ENCODE peak calls at places on chromosomes 6 and 20, in eight cellular contexts. P is OCI-LY7; E is tibial nerve; B is Karpas-422; H is prostate gland; T is AG10803; I is CD4-positive, CD25-positive, alpha-beta regulatory T cell; F is right lobe of liver. Z is an unnamed sample.

GRCh38 chr6:4941782-4942672 is 61.8 kb downstream of the RPP40 start:
- DNase-seq in P (no peak), E (no peak), B (no peak), H (no peak), T (peak), I (peak), F (peak), Z (peak)

GRCh38 chr20:53599378-53599777 is 5.7 kb upstream of the ZNF217 start:
- DNase-seq in P (no peak), E (no peak), B (no peak), H (no peak), T (no peak), I (no peak), F (no peak), Z (no peak)

GRCh38 chr6:25449774-25450173 is 170.6 kb downstream of the CARMIL1 start:
- DNase-seq in P (no peak), E (no peak), B (no peak), H (no peak), T (no peak), I (no peak), F (no peak), Z (no peak)

GRCh38 chr6:158706369-158706982 is 56.6 kb downstream of the SYTL3 start:
- DNase-seq in P (peak), E (peak), B (no peak), H (peak), T (peak), I (no peak), F (no peak), Z (peak)

GRCh38 chr6:15510536-15511247 is 152.1 kb downstream of the DTNBP1 start:
- DNase-seq in P (no peak), E (no peak), B (no peak), H (peak), T (peak), I (no peak), F (no peak), Z (no peak)

GRCh38 chr20:48192109-48192508 is 406.8 kb upstream of the SULF2 start:
- DNase-seq in P (no peak), E (no peak), B (no peak), H (no peak), T (no peak), I (no peak), F (no peak), Z (no peak)

GRCh38 chr6:11580686-11581085 is 43.1 kb downstream of the TMEM170B start:
- DNase-seq in P (no peak), E (no peak), B (no peak), H (no peak), T (no peak), I (no peak), F (no peak), Z (no peak)

GRCh38 chr6:137872071-137872470 is 5.0 kb downstream of the TNFAIP3 start:
- DNase-seq in P (no peak), E (no peak), B (peak), H (no peak), T (peak), I (no peak), F (no peak), Z (no peak)

GRCh38 chr6:37032239-37032638 is 26.8 kb downstream of the FGD2 start:
- DNase-seq in P (no peak), E (no peak), B (no peak), H (no peak), T (no peak), I (no peak), F (no peak), Z (no peak)

GRCh38 chr6:10419749-10420545 is 5.1 kb upstream of the TFAP2A start:
- DNase-seq in P (no peak), E (no peak), B (no peak), H (no peak), T (no peak), I (no peak), F (no peak), Z (no peak)

GRCh38 chr20:50710492-50711063 is 19.2 kb upstream of the RIPOR3 start:
- DNase-seq in P (no peak), E (no peak), B (no peak), H (no peak), T (peak), I (no peak), F (peak), Z (peak)

GRCh38 chr6:33914519-33915120 is 110.8 kb upstream of the MLN start:
- DNase-seq in P (peak), E (no peak), B (peak), H (no peak), T (no peak), I (peak), F (no peak), Z (no peak)

GRCh38 chr6:129696843-129697242 is 13.1 kb downstream of the ARHGAP18 start:
- DNase-seq in P (no peak), E (no peak), B (no peak), H (no peak), T (no peak), I (no peak), F (no peak), Z (no peak)

GRCh38 chr6:105733556-105734162 is 330.8 kb upstream of the PREP start:
- DNase-seq in P (peak), E (no peak), B (peak), H (no peak), T (peak), I (peak), F (no peak), Z (peak)

GRCh38 chr6:147418523-147418922 is 90.0 kb upstream of the SAMD5 start:
- DNase-seq in P (no peak), E (no peak), B (no peak), H (no peak), T (no peak), I (no peak), F (no peak), Z (no peak)

GRCh38 chr20:64131406-64131805 is 24.0 kb upstream of the NPBWR2 start:
- DNase-seq in P (no peak), E (no peak), B (no peak), H (no peak), T (peak), I (peak), F (peak), Z (peak)

GRCh38 chr6:139625998-139626975 is 251.8 kb upstream of the CITED2 start:
- DNase-seq in P (no peak), E (peak), B (no peak), H (no peak), T (peak), I (no peak), F (peak), Z (peak)

GRCh38 chr6:31749301-31750036 is 9.7 kb downstream of the MSH5 start:
- DNase-seq in P (no peak), E (no peak), B (no peak), H (no peak), T (no peak), I (no peak), F (no peak), Z (no peak)

GRCh38 chr20:10864076-10864672 is 190.4 kb upstream of the JAG1 start:
- DNase-seq in P (no peak), E (peak), B (peak), H (peak), T (peak), I (no peak), F (no peak), Z (peak)

GRCh38 chr20:10861619-10862018 is 187.8 kb upstream of the JAG1 start:
- DNase-seq in P (no peak), E (no peak), B (no peak), H (peak), T (no peak), I (no peak), F (no peak), Z (peak)

GRCh38 chr20:10861086-10861485 is 187.3 kb upstream of the JAG1 start:
- DNase-seq in P (no peak), E (no peak), B (no peak), H (no peak), T (peak), I (no peak), F (no peak), Z (peak)

GRCh38 chr20:10868299-10868698 is 194.5 kb upstream of the JAG1 start:
- DNase-seq in P (no peak), E (no peak), B (no peak), H (no peak), T (no peak), I (no peak), F (no peak), Z (no peak)

GRCh38 chr20:10863337-10864060 is 189.7 kb upstream of the JAG1 start:
- DNase-seq in P (no peak), E (no peak), B (no peak), H (no peak), T (peak), I (no peak), F (no peak), Z (peak)
- H3K4me3 ChIP-seq in P (no peak), E (no peak), B (no peak), H (no peak), T (no peak), I (no peak), F (no peak), Z (peak)

DNA sequence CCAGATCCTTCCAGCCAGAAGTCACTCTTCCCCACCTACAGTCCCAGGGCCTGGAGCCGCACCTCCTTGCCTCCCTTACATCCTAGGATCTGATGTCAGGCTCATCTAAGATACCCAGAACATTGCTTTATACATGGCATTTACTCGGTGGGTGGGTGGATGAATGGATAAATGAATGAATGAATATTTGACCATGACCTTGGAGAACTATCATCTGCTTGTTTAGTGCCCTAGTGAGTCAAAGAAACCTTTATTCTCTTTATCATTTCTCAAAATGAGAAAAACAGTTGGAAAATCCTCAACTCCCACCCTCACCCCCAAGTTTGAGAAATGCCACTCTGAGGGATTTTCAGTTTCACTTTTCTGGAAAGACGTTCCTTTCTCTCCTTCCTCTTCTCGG is 56.0 kb downstream of the DAAM2 start:
- DNase-seq in P (no peak), E (no peak), B (no peak), H (no peak), T (no peak), I (no peak), F (no peak), Z (no peak)
- H3K4me3 ChIP-seq in P (no peak), E (peak), B (no peak), H (no peak), T (no peak), I (no peak), F (no peak), Z (no peak)

GRCh38 chr6:154594474-154595198 is 84.2 kb upstream of the CNKSR3 start:
- DNase-seq in P (no peak), E (no peak), B (no peak), H (no peak), T (no peak), I (no peak), F (no peak), Z (no peak)

GRCh38 chr6:154598403-154598802 is 87.9 kb upstream of the CNKSR3 start:
- DNase-seq in P (no peak), E (no peak), B (no peak), H (no peak), T (no peak), I (no peak), F (no peak), Z (no peak)

GRCh38 chr6:154596701-154597100 is 86.2 kb upstream of the CNKSR3 start:
- DNase-seq in P (no peak), E (no peak), B (no peak), H (no peak), T (no peak), I (no peak), F (no peak), Z (no peak)

GRCh38 chr6:154595538-154595937 is 85.1 kb upstream of the CNKSR3 start:
- DNase-seq in P (no peak), E (no peak), B (no peak), H (no peak), T (no peak), I (no peak), F (no peak), Z (no peak)

GRCh38 chr6:154595997-154596396 is 85.5 kb upstream of the CNKSR3 start:
- DNase-seq in P (no peak), E (no peak), B (no peak), H (no peak), T (no peak), I (no peak), F (no peak), Z (no peak)
- H3K4me3 ChIP-seq in P (no peak), E (no peak), B (no peak), H (no peak), T (no peak), I (no peak), F (no peak), Z (no peak)

GRCh38 chr6:156597130-156597529 is 180.0 kb upstream of the ARID1B start:
- DNase-seq in P (no peak), E (no peak), B (no peak), H (no peak), T (no peak), I (no peak), F (no peak), Z (no peak)

GRCh38 chr6:156599367-156599766 is 177.8 kb upstream of the ARID1B start:
- DNase-seq in P (no peak), E (peak), B (no peak), H (no peak), T (no peak), I (no peak), F (no peak), Z (no peak)

GRCh38 chr6:156599977-156600647 is 177.1 kb upstream of the ARID1B start:
- DNase-seq in P (no peak), E (peak), B (no peak), H (peak), T (no peak), I (no peak), F (no peak), Z (no peak)

GRCh38 chr6:156600678-156601077 is 176.5 kb upstream of the ARID1B start:
- DNase-seq in P (no peak), E (no peak), B (no peak), H (no peak), T (no peak), I (no peak), F (no peak), Z (no peak)

DNA sequence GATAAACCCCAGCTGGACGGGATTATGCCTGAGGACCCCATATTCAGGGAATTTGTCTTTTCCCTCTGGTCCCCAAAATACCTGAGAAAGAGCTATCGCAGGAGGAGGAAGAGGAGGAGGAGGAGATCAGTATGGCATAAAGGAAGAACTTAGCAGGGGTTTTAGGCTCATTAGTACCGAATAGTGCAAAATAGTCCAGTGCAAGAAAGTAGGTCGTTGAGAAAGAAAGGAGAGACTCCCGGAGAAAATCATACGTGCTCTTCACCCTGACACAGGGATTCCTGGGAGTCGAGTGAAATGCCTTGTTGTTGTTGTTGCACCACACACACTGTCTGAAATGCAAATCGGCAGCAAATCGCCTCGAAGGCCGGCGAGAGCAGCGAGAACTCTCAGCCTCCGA is 178.9 kb upstream of the ARID1B start:
- DNase-seq in P (no peak), E (no peak), B (no peak), H (no peak), T (no peak), I (no peak), F (no peak), Z (no peak)
- H3K4me3 ChIP-seq in P (no peak), E (no peak), B (no peak), H (no peak), T (no peak), I (no peak), F (no peak), Z (no peak)

GRCh38 chr6:35056952-35057351 is 84.2 kb downstream of the TCP11 start:
- DNase-seq in P (no peak), E (no peak), B (no peak), H (no peak), T (no peak), I (no peak), F (no peak), Z (no peak)
- H3K4me3 ChIP-seq in P (no peak), E (no peak), B (no peak), H (no peak), T (no peak), I (no peak), F (no peak), Z (no peak)

GRCh38 chr20:21303061-21303871 is at the start of gene XRN2:
- DNase-seq in P (peak), E (peak), B (peak), H (peak), T (peak), I (peak), F (peak), Z (peak)

GRCh38 chr20:21302645-21303060 is 478 bp upstream of the XRN2 start:
- DNase-seq in P (no peak), E (no peak), B (no peak), H (no peak), T (no peak), I (peak), F (no peak), Z (no peak)

GRCh38 chr20:21303872-21304586 is 898 bp downstream of the XRN2 start:
- DNase-seq in P (no peak), E (no peak), B (peak), H (no peak), T (peak), I (no peak), F (no peak), Z (peak)

GRCh38 chr20:21301940-21302644 is 1.0 kb upstream of the XRN2 start:
- DNase-seq in P (peak), E (no peak), B (no peak), H (no peak), T (no peak), I (no peak), F (no peak), Z (peak)
- H3K4me3 ChIP-seq in P (peak), E (peak), B (peak), H (peak), T (peak), I (peak), F (peak), Z (peak)

GRCh38 chr20:62369508-62370114 is 2.5 kb upstream of the LAMA5 start:
- DNase-seq in P (no peak), E (no peak), B (no peak), H (no peak), T (no peak), I (no peak), F (no peak), Z (no peak)
- H3K4me3 ChIP-seq in P (no peak), E (no peak), B (no peak), H (no peak), T (no peak), I (no peak), F (no peak), Z (no peak)

Z was measured in fibroblast of the aortic adventitia.